ENCODE peak calls at places on chromosomes 16 and 17, in six cellular contexts. One of them, this sample, is unnamed.

GRCh38 chr17:40168262-40168832 is 8.9 kb upstream of the RAPGEFL1 start:
- DNase-seq in SK-N-SH: peak
- DNase-seq in thoracic aorta: no peak
- DNase-seq in CD4-positive, alpha-beta T cell: no peak
- DNase-seq in prostate gland: peak
- DNase-seq in CD4-positive, CD25-positive, alpha-beta regulatory T cell: peak
- DNase-seq in this sample: no peak

GRCh38 chr16:89841275-89841674 is 13.0 kb downstream of the SPIRE2 start:
- DNase-seq in CD4-positive, CD25-positive, alpha-beta regulatory T cell: no peak
- DNase-seq in prostate gland: no peak
- DNase-seq in thoracic aorta: no peak
- DNase-seq in CD4-positive, alpha-beta T cell: no peak
- DNase-seq in SK-N-SH: peak
- DNase-seq in this sample: peak

GRCh38 chr17:13776027-13776551 is 174.4 kb upstream of the HS3ST3A1 start:
- DNase-seq in prostate gland: no peak
- DNase-seq in SK-N-SH: peak
- DNase-seq in thoracic aorta: no peak
- DNase-seq in CD4-positive, CD25-positive, alpha-beta regulatory T cell: no peak
- DNase-seq in CD4-positive, alpha-beta T cell: no peak
- DNase-seq in this sample: no peak

GRCh38 chr17:27862848-27863247 is 30.3 kb downstream of the LYRM9 start:
- DNase-seq in prostate gland: no peak
- DNase-seq in SK-N-SH: no peak
- DNase-seq in CD4-positive, CD25-positive, alpha-beta regulatory T cell: no peak
- DNase-seq in thoracic aorta: no peak
- DNase-seq in CD4-positive, alpha-beta T cell: no peak
- DNase-seq in this sample: no peak

GRCh38 chr17:34581446-34582184 is 2.2 kb downstream of the TMEM132E start:
- DNase-seq in thoracic aorta: no peak
- DNase-seq in CD4-positive, CD25-positive, alpha-beta regulatory T cell: no peak
- DNase-seq in prostate gland: no peak
- DNase-seq in SK-N-SH: peak
- DNase-seq in CD4-positive, alpha-beta T cell: no peak
- DNase-seq in this sample: no peak

GRCh38 chr17:57288034-57288752 is 31.9 kb downstream of the MSI2 start:
- DNase-seq in CD4-positive, alpha-beta T cell: no peak
- DNase-seq in prostate gland: no peak
- DNase-seq in thoracic aorta: no peak
- DNase-seq in SK-N-SH: no peak
- DNase-seq in CD4-positive, CD25-positive, alpha-beta regulatory T cell: no peak
- DNase-seq in this sample: no peak

GRCh38 chr16:89623511-89624232 is 10.2 kb downstream of the DPEP1 start:
- DNase-seq in thoracic aorta: no peak
- DNase-seq in CD4-positive, CD25-positive, alpha-beta regulatory T cell: no peak
- DNase-seq in prostate gland: no peak
- DNase-seq in CD4-positive, alpha-beta T cell: no peak
- DNase-seq in SK-N-SH: no peak
- DNase-seq in this sample: no peak

GRCh38 chr16:2459647-2460390 is at the start of gene TEDC2:
- DNase-seq in thoracic aorta: peak
- DNase-seq in prostate gland: peak
- DNase-seq in CD4-positive, alpha-beta T cell: peak
- DNase-seq in CD4-positive, CD25-positive, alpha-beta regulatory T cell: peak
- DNase-seq in SK-N-SH: peak
- DNase-seq in this sample: peak

GRCh38 chr17:39270923-39271322 is 45.2 kb upstream of the STAC2 start:
- DNase-seq in thoracic aorta: no peak
- DNase-seq in prostate gland: no peak
- DNase-seq in CD4-positive, CD25-positive, alpha-beta regulatory T cell: peak
- DNase-seq in SK-N-SH: no peak
- DNase-seq in CD4-positive, alpha-beta T cell: no peak
- DNase-seq in this sample: no peak

GRCh38 chr17:55845385-55845784 is 94.5 kb downstream of the PCTP start:
- DNase-seq in CD4-positive, alpha-beta T cell: no peak
- DNase-seq in SK-N-SH: peak
- DNase-seq in prostate gland: peak
- DNase-seq in thoracic aorta: peak
- DNase-seq in CD4-positive, CD25-positive, alpha-beta regulatory T cell: no peak
- DNase-seq in this sample: no peak

GRCh38 chr17:44078412-44078811 is 7.9 kb downstream of the G6PC3 start:
- DNase-seq in thoracic aorta: no peak
- DNase-seq in CD4-positive, CD25-positive, alpha-beta regulatory T cell: no peak
- DNase-seq in SK-N-SH: no peak
- DNase-seq in CD4-positive, alpha-beta T cell: no peak
- DNase-seq in prostate gland: no peak
- DNase-seq in this sample: no peak
- H3K27ac ChIP-seq in thoracic aorta: no peak
- H3K27ac ChIP-seq in CD4-positive, CD25-positive, alpha-beta regulatory T cell: no peak
- H3K27ac ChIP-seq in SK-N-SH: no peak
- H3K27ac ChIP-seq in CD4-positive, alpha-beta T cell: no peak
- H3K27ac ChIP-seq in prostate gland: no peak
- H3K27ac ChIP-seq in this sample: no peak

GRCh38 chr17:17177186-17177585 is 28.9 kb downstream of the PLD6 start:
- DNase-seq in prostate gland: no peak
- DNase-seq in CD4-positive, CD25-positive, alpha-beta regulatory T cell: peak
- DNase-seq in CD4-positive, alpha-beta T cell: no peak
- DNase-seq in thoracic aorta: no peak
- DNase-seq in SK-N-SH: no peak
- DNase-seq in this sample: no peak

GRCh38 chr17:17173921-17174320 is 32.2 kb downstream of the PLD6 start:
- DNase-seq in SK-N-SH: no peak
- DNase-seq in thoracic aorta: no peak
- DNase-seq in prostate gland: no peak
- DNase-seq in CD4-positive, CD25-positive, alpha-beta regulatory T cell: no peak
- DNase-seq in CD4-positive, alpha-beta T cell: no peak
- DNase-seq in this sample: no peak

GRCh38 chr17:17175340-17175739 is 30.8 kb downstream of the PLD6 start:
- DNase-seq in CD4-positive, alpha-beta T cell: no peak
- DNase-seq in CD4-positive, CD25-positive, alpha-beta regulatory T cell: no peak
- DNase-seq in prostate gland: no peak
- DNase-seq in SK-N-SH: no peak
- DNase-seq in thoracic aorta: no peak
- DNase-seq in this sample: no peak

GRCh38 chr17:17175917-17176316 is 30.2 kb downstream of the PLD6 start:
- DNase-seq in CD4-positive, CD25-positive, alpha-beta regulatory T cell: peak
- DNase-seq in CD4-positive, alpha-beta T cell: peak
- DNase-seq in thoracic aorta: no peak
- DNase-seq in SK-N-SH: no peak
- DNase-seq in prostate gland: no peak
- DNase-seq in this sample: no peak

GRCh38 chr17:17176341-17176740 is 29.8 kb downstream of the PLD6 start:
- DNase-seq in thoracic aorta: no peak
- DNase-seq in CD4-positive, CD25-positive, alpha-beta regulatory T cell: peak
- DNase-seq in prostate gland: no peak
- DNase-seq in CD4-positive, alpha-beta T cell: peak
- DNase-seq in SK-N-SH: no peak
- DNase-seq in this sample: no peak
- H3K27ac ChIP-seq in thoracic aorta: no peak
- H3K27ac ChIP-seq in CD4-positive, CD25-positive, alpha-beta regulatory T cell: peak
- H3K27ac ChIP-seq in prostate gland: no peak
- H3K27ac ChIP-seq in CD4-positive, alpha-beta T cell: peak
- H3K27ac ChIP-seq in SK-N-SH: no peak
- H3K27ac ChIP-seq in this sample: no peak

DNA sequence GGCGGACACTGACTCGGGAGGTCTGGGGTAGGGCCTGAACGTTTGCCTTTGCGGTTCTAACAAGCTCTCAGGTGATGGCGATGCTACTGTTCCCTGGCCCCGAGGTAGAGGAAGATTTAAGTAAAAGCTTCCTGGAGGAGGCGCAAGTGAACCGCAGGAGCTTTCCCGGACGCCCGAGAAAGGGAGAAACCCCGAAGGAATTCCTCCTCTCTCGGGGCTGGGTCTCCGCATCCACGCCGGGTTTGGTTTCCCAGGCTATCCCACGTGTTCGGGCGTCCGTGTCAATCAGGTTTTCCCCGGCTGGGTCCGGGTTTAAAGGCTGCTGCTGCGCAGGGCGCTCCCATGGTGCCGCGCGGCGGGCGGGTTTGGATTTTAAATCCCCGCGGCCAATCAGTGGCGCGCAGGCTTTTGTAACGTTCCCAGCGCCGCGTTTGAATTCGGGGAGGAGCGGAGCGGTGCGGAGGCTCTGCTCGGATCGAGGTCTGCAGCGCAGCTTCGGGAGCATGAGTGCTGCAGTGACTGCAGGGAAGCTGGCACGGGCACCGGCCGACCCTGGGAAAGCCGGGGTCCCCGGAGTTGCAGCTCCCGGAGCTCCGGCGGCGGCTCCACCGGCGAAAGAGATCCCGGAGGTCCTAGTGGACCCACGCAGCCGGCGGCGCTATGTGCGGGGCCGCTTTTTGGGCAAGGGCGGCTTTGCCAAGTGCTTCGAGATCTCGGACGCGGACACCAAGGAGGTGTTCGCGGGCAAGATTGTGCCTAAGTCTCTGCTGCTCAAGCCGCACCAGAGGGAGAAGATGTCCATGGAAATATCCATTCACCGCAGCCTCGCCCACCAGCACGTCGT is at the start of gene PLK1:
- DNase-seq in thoracic aorta: peak
- DNase-seq in CD4-positive, alpha-beta T cell: peak
- DNase-seq in prostate gland: peak
- DNase-seq in SK-N-SH: peak
- DNase-seq in CD4-positive, CD25-positive, alpha-beta regulatory T cell: peak
- DNase-seq in this sample: peak
- H3K27ac ChIP-seq in thoracic aorta: no peak
- H3K27ac ChIP-seq in CD4-positive, alpha-beta T cell: no peak
- H3K27ac ChIP-seq in prostate gland: peak
- H3K27ac ChIP-seq in SK-N-SH: peak
- H3K27ac ChIP-seq in CD4-positive, CD25-positive, alpha-beta regulatory T cell: no peak
- H3K27ac ChIP-seq in this sample: peak

GRCh38 chr17:70013911-70014310 is 61.1 kb upstream of the KCNJ16 start:
- DNase-seq in prostate gland: no peak
- DNase-seq in SK-N-SH: no peak
- DNase-seq in thoracic aorta: no peak
- DNase-seq in CD4-positive, alpha-beta T cell: no peak
- DNase-seq in CD4-positive, CD25-positive, alpha-beta regulatory T cell: no peak
- DNase-seq in this sample: no peak
- H3K27ac ChIP-seq in prostate gland: no peak
- H3K27ac ChIP-seq in SK-N-SH: no peak
- H3K27ac ChIP-seq in thoracic aorta: no peak
- H3K27ac ChIP-seq in CD4-positive, alpha-beta T cell: no peak
- H3K27ac ChIP-seq in CD4-positive, CD25-positive, alpha-beta regulatory T cell: no peak
- H3K27ac ChIP-seq in this sample: no peak

DNA sequence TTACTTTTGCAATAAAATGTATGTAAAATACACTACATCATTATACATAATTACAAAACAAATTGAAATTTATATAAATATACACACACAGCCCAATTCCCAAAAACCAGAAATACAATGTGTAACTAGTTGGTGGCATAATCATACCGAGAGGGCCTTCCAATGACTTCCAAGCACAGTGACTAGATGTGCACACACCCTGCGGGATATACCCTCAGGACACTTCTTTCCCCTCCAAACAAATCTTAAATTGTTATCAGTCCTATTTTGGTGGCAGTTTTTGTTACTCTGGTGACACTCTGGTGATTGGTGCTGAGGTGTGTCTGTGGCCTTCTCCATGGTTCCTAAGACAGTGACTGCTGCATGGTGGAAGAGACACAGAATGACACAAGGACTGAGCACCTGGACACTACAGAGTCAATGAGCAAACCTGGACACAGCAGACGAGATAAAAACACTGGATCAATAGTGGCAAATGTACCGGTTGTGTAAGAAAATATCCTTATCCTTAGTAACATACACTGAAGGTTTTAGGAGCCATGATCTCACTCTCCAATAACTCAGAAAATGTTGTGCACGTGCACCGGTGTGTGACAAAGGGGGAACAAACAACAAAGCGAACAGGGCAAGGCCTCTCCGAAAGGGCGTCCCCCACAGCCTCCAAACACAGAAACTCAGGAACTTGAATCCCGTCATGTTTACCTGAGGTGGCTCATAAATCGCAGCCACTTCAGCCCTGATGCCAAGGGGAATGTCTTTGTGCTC is 32.9 kb downstream of the NPLOC4 start:
- DNase-seq in CD4-positive, alpha-beta T cell: no peak
- DNase-seq in SK-N-SH: no peak
- DNase-seq in prostate gland: no peak
- DNase-seq in thoracic aorta: no peak
- DNase-seq in CD4-positive, CD25-positive, alpha-beta regulatory T cell: no peak
- DNase-seq in this sample: no peak
- H3K27ac ChIP-seq in CD4-positive, alpha-beta T cell: no peak
- H3K27ac ChIP-seq in SK-N-SH: no peak
- H3K27ac ChIP-seq in prostate gland: no peak
- H3K27ac ChIP-seq in thoracic aorta: no peak
- H3K27ac ChIP-seq in CD4-positive, CD25-positive, alpha-beta regulatory T cell: no peak
- H3K27ac ChIP-seq in this sample: no peak

GRCh38 chr17:29379084-29379811 is 10.9 kb upstream of the TAOK1 start:
- DNase-seq in CD4-positive, CD25-positive, alpha-beta regulatory T cell: no peak
- DNase-seq in CD4-positive, alpha-beta T cell: no peak
- DNase-seq in prostate gland: peak
- DNase-seq in thoracic aorta: no peak
- DNase-seq in SK-N-SH: no peak
- DNase-seq in this sample: no peak

GRCh38 chr17:29378495-29378894 is 11.7 kb upstream of the TAOK1 start:
- DNase-seq in CD4-positive, alpha-beta T cell: no peak
- DNase-seq in SK-N-SH: no peak
- DNase-seq in prostate gland: no peak
- DNase-seq in CD4-positive, CD25-positive, alpha-beta regulatory T cell: no peak
- DNase-seq in thoracic aorta: no peak
- DNase-seq in this sample: no peak

GRCh38 chr17:29376667-29377268 is 13.4 kb upstream of the TAOK1 start:
- DNase-seq in SK-N-SH: no peak
- DNase-seq in thoracic aorta: no peak
- DNase-seq in prostate gland: no peak
- DNase-seq in CD4-positive, CD25-positive, alpha-beta regulatory T cell: no peak
- DNase-seq in CD4-positive, alpha-beta T cell: no peak
- DNase-seq in this sample: no peak
- H3K27ac ChIP-seq in SK-N-SH: no peak
- H3K27ac ChIP-seq in thoracic aorta: no peak
- H3K27ac ChIP-seq in prostate gland: no peak
- H3K27ac ChIP-seq in CD4-positive, CD25-positive, alpha-beta regulatory T cell: no peak
- H3K27ac ChIP-seq in CD4-positive, alpha-beta T cell: no peak
- H3K27ac ChIP-seq in this sample: no peak

GRCh38 chr16:47732122-47732805 is 271.1 kb downstream of the PHKB start:
- DNase-seq in thoracic aorta: no peak
- DNase-seq in SK-N-SH: no peak
- DNase-seq in CD4-positive, alpha-beta T cell: no peak
- DNase-seq in CD4-positive, CD25-positive, alpha-beta regulatory T cell: peak
- DNase-seq in prostate gland: no peak
- DNase-seq in this sample: no peak
- H3K27ac ChIP-seq in thoracic aorta: no peak
- H3K27ac ChIP-seq in SK-N-SH: no peak
- H3K27ac ChIP-seq in CD4-positive, alpha-beta T cell: no peak
- H3K27ac ChIP-seq in CD4-positive, CD25-positive, alpha-beta regulatory T cell: no peak
- H3K27ac ChIP-seq in prostate gland: no peak
- H3K27ac ChIP-seq in this sample: no peak

GRCh38 chr17:17758443-17758842 is 77.2 kb downstream of the RAI1 start:
- DNase-seq in CD4-positive, CD25-positive, alpha-beta regulatory T cell: no peak
- DNase-seq in thoracic aorta: no peak
- DNase-seq in SK-N-SH: no peak
- DNase-seq in CD4-positive, alpha-beta T cell: no peak
- DNase-seq in prostate gland: no peak
- DNase-seq in this sample: no peak
- H3K27ac ChIP-seq in CD4-positive, CD25-positive, alpha-beta regulatory T cell: peak
- H3K27ac ChIP-seq in thoracic aorta: no peak
- H3K27ac ChIP-seq in SK-N-SH: peak
- H3K27ac ChIP-seq in CD4-positive, alpha-beta T cell: no peak
- H3K27ac ChIP-seq in prostate gland: no peak
- H3K27ac ChIP-seq in this sample: no peak

This sample was measured in CD8-positive, alpha-beta memory T cell.